ENCODE peak calls at places on chromosomes 6 and 20, in five cellular contexts. Z is CD4-positive, alpha-beta memory T cell; U is pancreas; J is psoas muscle; V is heart left ventricle. G is an unnamed sample.

GRCh38 chr20:60254901-60255411 is 296.7 kb downstream of the CDH26 start:
- DNase-seq in Z (no peak), U (no peak), V (no peak), J (no peak), G (no peak)

GRCh38 chr6:140071601-140072062 is 697.2 kb upstream of the CITED2 start:
- DNase-seq in Z (no peak), J (no peak), V (no peak), U (no peak), G (no peak)

GRCh38 chr6:72390548-72390947 is 231.3 kb upstream of the KCNQ5 start:
- DNase-seq in U (no peak), Z (no peak), V (no peak), J (no peak), G (no peak)

GRCh38 chr20:46772901-46773300 is 63.5 kb downstream of the SLC2A10 start:
- DNase-seq in J (no peak), V (no peak), Z (no peak), U (no peak), G (no peak)

GRCh38 chr6:11236351-11236750 is 3.9 kb upstream of the NEDD9 start:
- DNase-seq in V (no peak), U (no peak), Z (peak; percentile 52), J (no peak), G (no peak)

GRCh38 chr6:56725257-56725656 is 82.6 kb upstream of the DST start:
- DNase-seq in V (no peak), U (no peak), J (no peak), Z (no peak), G (no peak)

GRCh38 chr6:45746046-45746445 is 269.6 kb downstream of the CLIC5 start:
- DNase-seq in U (no peak), V (no peak), Z (no peak), J (no peak), G (no peak)

GRCh38 chr20:22502731-22503191 is 81.6 kb downstream of the FOXA2 start:
- DNase-seq in U (no peak), Z (no peak), J (no peak), V (no peak), G (no peak)

GRCh38 chr20:41619360-41620115 is 1.4 kb upstream of the CHD6 start:
- DNase-seq in J (no peak), V (no peak), Z (no peak), U (no peak), G (peak; percentile 6)

GRCh38 chr20:50232651-50233324 is 42.2 kb downstream of the CEBPB start:
- DNase-seq in U (no peak), J (no peak), V (no peak), Z (no peak), G (no peak)

GRCh38 chr20:3382836-3383235 is 24.6 kb downstream of the DNAAF9 start:
- DNase-seq in J (no peak), V (no peak), Z (no peak), U (no peak), G (no peak)

GRCh38 chr20:43689165-43689564 is 22.3 kb downstream of the MYBL2 start:
- DNase-seq in V (no peak), J (no peak), U (no peak), Z (no peak), G (no peak)
- H3K4me1 ChIP-seq in V (no peaks in the 10 kb centered on the region), J (no peaks in the 10 kb centered on the region), U (no peaks in the 10 kb centered on the region), Z (no peaks in the 10 kb centered on the region), G (no peaks in the 10 kb centered on the region)

GRCh38 chr6:128491643-128492206 is 28.7 kb downstream of the PTPRK start:
- DNase-seq in J (no peak), V (no peak), Z (no peak), U (no peak), G (no peak)
- H3K4me3 ChIP-seq in J (peak overlapping the region; percentile 58), V (peak overlapping the region; percentile 56), Z (no peak overlapping the region), U (peak overlapping the region; percentile 21), G (no peak overlapping the region)

DNA sequence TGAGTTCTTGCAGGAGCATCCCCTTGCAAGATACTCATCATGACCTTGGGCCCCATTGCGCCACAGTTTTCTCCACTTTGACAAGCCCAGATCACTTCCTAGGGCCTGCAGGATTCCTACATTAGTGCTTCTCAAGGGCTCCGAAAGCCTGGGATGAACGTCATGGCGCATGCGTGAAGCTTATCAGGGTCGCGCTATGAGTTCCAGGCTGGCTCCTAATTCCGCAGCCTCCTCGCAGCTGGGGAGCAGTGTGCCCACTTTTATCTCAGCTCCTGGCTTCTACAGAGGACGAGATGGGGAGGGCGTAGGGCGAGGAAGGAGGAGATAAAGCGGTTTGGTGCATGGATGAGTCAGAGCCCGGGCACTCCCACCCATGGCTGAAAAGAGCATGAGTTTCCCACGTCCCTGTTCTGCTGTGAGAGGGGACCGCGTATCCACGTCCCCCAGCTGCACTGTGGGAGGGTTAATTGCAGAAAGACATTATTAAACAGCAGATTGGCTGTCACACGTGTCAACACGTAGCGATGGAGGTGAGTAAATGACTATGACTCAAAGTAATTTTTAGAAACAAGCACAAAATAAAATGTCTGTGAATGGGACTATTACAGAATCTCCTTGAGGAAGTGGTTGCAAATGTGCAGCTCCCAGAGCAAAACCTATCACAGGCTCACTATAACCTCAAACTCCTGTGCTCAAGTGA is 72.9 kb upstream of the DSP start:
- DNase-seq in V (peak; percentile 86), U (no peak), Z (no peak), J (peak; percentile 21), G (no peak)
- H3K27ac ChIP-seq in V (peak overlapping the region; percentile 30), U (no peak overlapping the region), Z (no peak overlapping the region), J (no peak overlapping the region), G (no peak overlapping the region)

GRCh38 chr20:33827629-33828325 is 16.6 kb downstream of the CHMP4B start:
- DNase-seq in V (no peak), U (no peak), Z (no peak), J (no peak), G (no peak)
- H3K4me1 ChIP-seq in V (peaks cover 90% of the 10 kb centered on the region), U (peaks cover 43% of the 10 kb centered on the region), Z (peaks cover 56% of the 10 kb centered on the region), J (peaks cover 81% of the 10 kb centered on the region), G (peaks cover 38% of the 10 kb centered on the region)

GRCh38 chr20:44601801-44602204 is 19.4 kb downstream of the PKIG start:
- DNase-seq in U (no peak), J (peak; percentile 76), Z (no peak), V (peak; percentile 77), G (no peak)
- H3K4me3 ChIP-seq in U (no peak overlapping the region), J (no peak overlapping the region), Z (no peak overlapping the region), V (no peak overlapping the region), G (no peak overlapping the region)

GRCh38 chr6:148453906-148454305 is 111.3 kb downstream of the SASH1 start:
- DNase-seq in Z (no peak), U (no peak), V (no peak), J (no peak), G (no peak)

GRCh38 chr6:148452921-148453320 is 110.3 kb downstream of the SASH1 start:
- DNase-seq in J (no peak), U (no peak), V (no peak), Z (no peak), G (no peak)

GRCh38 chr6:148448371-148449010 is 105.9 kb downstream of the SASH1 start:
- DNase-seq in U (no peak), J (no peak), Z (no peak), V (no peak), G (no peak)

GRCh38 chr6:148450866-148451265 is 108.2 kb downstream of the SASH1 start:
- DNase-seq in Z (no peak), U (no peak), J (no peak), V (no peak), G (no peak)

GRCh38 chr6:148451690-148452089 is 109.1 kb downstream of the SASH1 start:
- DNase-seq in U (no peak), V (no peak), Z (peak; percentile 53), J (no peak), G (peak; percentile 17)
- H3K27ac ChIP-seq in U (no peak overlapping the region), V (peak overlapping the region; percentile 17), Z (no peak overlapping the region), J (no peak overlapping the region), G (no peak overlapping the region)

GRCh38 chr20:9646375-9646774 is 132.0 kb downstream of the LAMP5 start:
- DNase-seq in Z (no peak), U (no peak), J (no peak), V (no peak), G (no peak)
- H3K4me1 ChIP-seq in Z (no peaks in the 10 kb centered on the region), U (no peaks in the 10 kb centered on the region), J (no peaks in the 10 kb centered on the region), V (no peaks in the 10 kb centered on the region), G (no peaks in the 10 kb centered on the region)

DNA sequence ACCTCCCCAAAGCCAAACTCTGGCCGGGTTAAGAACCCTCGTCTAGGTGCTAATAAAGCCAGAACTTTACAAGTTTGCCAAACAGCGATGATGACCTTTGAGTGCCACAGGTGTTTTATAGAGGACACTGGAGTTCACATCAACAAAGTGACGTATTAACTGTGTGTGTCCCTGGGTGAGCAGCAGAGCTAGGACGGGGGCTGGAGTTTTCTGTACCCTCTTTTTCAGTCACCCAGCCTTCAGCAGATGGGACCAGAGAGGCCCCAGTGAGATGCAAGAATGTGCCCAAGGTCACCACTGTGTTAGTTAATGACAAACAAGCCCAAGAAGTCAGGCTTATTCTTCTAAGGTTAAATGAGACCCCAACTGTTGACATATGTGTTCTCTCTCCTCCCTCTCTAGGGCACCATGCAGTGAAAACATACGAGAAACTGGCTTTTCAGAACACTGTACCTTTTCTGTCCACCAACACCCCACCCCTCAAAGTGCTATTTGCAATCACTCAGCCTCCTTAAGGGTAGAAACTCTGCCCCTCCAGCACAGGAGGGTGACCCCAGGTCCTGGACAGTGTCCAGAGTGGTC is 5.3 kb downstream of the SDC4 start:
- DNase-seq in Z (no peak), V (no peak), J (no peak), U (no peak), G (no peak)
- H3K4me3 ChIP-seq in Z (no peak overlapping the region), V (no peak overlapping the region), J (peak overlapping the region; percentile 79), U (peak overlapping the region; percentile 84), G (no peak overlapping the region)

GRCh38 chr6:105902401-105903031 is 183.6 kb upstream of the PRDM1 start:
- DNase-seq in U (no peak), V (no peak), J (no peak), Z (no peak), G (no peak)

GRCh38 chr6:105897131-105897530 is 189.0 kb upstream of the PRDM1 start:
- DNase-seq in V (no peak), Z (no peak), J (no peak), U (no peak), G (no peak)

GRCh38 chr6:105898286-105898685 is 187.8 kb upstream of the PRDM1 start:
- DNase-seq in Z (no peak), U (no peak), V (no peak), J (no peak), G (no peak)

GRCh38 chr6:105901583-105901982 is 184.6 kb upstream of the PRDM1 start:
- DNase-seq in U (no peak), V (no peak), Z (no peak), J (no peak), G (no peak)

DNA sequence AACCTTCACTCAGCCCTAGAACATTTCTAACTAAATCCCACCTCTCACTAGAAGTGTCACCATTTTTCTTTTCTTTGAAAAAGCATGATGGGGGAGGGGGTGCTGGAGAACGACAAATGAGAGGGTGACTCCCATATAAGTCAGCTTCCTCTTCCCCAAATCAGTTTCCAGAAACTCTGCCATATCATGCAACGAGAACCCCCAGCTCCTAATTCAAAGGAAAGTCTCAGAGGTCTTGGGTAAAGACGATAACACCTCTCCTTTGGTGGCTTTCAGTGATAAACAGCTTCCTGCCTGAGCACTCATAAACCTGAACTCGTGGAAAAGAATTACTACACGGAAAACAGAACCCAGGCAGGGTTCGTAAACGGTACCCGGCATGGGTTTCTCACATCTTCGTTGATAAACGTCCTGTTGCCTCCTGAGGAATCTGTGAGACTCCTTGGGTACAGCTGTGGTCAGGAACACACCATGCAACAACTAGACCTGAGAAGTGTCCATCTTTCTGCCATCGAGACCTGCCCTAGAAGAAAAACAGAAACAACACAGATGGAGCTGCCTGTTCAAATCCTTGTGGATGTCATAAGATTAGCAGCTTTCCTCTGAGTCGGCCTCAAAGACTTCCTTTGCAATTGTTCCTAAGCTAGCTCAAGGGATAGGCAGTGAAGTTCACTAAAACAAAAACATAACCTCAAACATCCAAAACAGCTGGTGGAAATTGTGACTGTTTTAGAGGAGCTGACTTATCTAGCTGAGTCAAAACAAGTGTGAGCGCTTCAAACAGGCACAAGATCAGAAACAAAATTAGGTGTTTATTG is 185.8 kb upstream of the PRDM1 start:
- DNase-seq in U (no peak), Z (no peak), V (no peak), J (no peak), G (no peak)
- H3K27ac ChIP-seq in U (no peak overlapping the region), Z (no peak overlapping the region), V (no peak overlapping the region), J (no peak overlapping the region), G (no peak overlapping the region)